ENCODE peak calls at places on chromosomes 3 and 15, in seven cellular contexts. X is CD8-positive, alpha-beta memory T cell; J is heart right ventricle; W is colonic mucosa; Y is neuronal stem cell; B is psoas muscle; Q is aorta. Z is an unnamed sample. For H3K36me3 and H3K4me1, the result is how much of the 10 kb centered on the place peaks cover.

GRCh38 chr3:193593666-193594025 is 638 bp downstream of the OPA1 start:
- DNase-seq in X (peak), J (no peak), W (no peak), Y (peak), B (no peak), Q (no peak), Z (peak)

GRCh38 chr15:42608767-42609488 is 33.5 kb downstream of the STARD9 start:
- DNase-seq in X (no peak), J (no peak), W (no peak), Y (no peak), B (no peak), Q (no peak), Z (no peak)

GRCh38 chr3:42535981-42536784 is 33.7 kb downstream of the VIPR1 start:
- DNase-seq in X (no peak), J (peak), W (peak), Y (peak), B (no peak), Q (no peak), Z (peak)

GRCh38 chr3:124601189-124601588 is 129.1 kb upstream of the UMPS start:
- DNase-seq in X (no peak), J (no peak), W (no peak), Y (no peak), B (no peak), Q (no peak), Z (no peak)

GRCh38 chr15:39666671-39667070 is 85.8 kb downstream of the THBS1 start:
- DNase-seq in X (no peak), J (no peak), W (no peak), Y (peak), B (no peak), Q (no peak), Z (peak)

GRCh38 chr3:15276028-15276717 is 56.2 kb downstream of the SH3BP5 start:
- DNase-seq in X (no peak), J (no peak), W (no peak), Y (no peak), B (no peak), Q (no peak), Z (no peak)

GRCh38 chr3:151101270-151101954 is 15.9 kb downstream of the MED12L start:
- DNase-seq in X (no peak), J (peak), W (no peak), Y (no peak), B (peak), Q (no peak), Z (peak)

GRCh38 chr3:195540526-195540925 is 2.6 kb downstream of the PPP1R2 start:
- DNase-seq in X (no peak), J (no peak), W (no peak), Y (no peak), B (no peak), Q (no peak), Z (no peak)

GRCh38 chr3:104275199-104275598 is 1091.5 kb upstream of the ALCAM start:
- DNase-seq in X (no peak), J (no peak), W (no peak), Y (no peak), B (no peak), Q (no peak), Z (no peak)

GRCh38 chr3:136962961-136963360 is 5.2 kb downstream of the IL20RB start:
- DNase-seq in X (no peak), J (no peak), W (no peak), Y (no peak), B (no peak), Q (no peak), Z (no peak)

GRCh38 chr3:146543461-146544012 is 870 bp downstream of the PLSCR1 start:
- DNase-seq in X (no peak), J (peak), W (peak), Y (no peak), B (no peak), Q (no peak), Z (no peak)

GRCh38 chr15:20643024-20643770 is 101.6 kb upstream of the GOLGA6L6 start:
- DNase-seq in X (no peak), J (no peak), W (no peak), Y (no peak), B (no peak), Q (peak), Z (no peak)

GRCh38 chr3:126850370-126851085 is 132.4 kb upstream of the PLXNA1 start:
- DNase-seq in X (no peak), J (peak), W (no peak), Y (peak), B (no peak), Q (no peak), Z (peak)

GRCh38 chr3:69081583-69082262 is 1.6 kb upstream of the UBA3 start:
- DNase-seq in X (no peak), J (no peak), W (no peak), Y (no peak), B (no peak), Q (no peak), Z (no peak)

GRCh38 chr3:118960876-118961275 is 73.8 kb downstream of the IGSF11 start:
- DNase-seq in X (no peak), J (no peak), W (no peak), Y (no peak), B (no peak), Q (no peak), Z (no peak)

GRCh38 chr3:160473978-160474377 is 24.4 kb upstream of the TRIM59 start:
- DNase-seq in X (no peak), J (no peak), W (no peak), Y (no peak), B (no peak), Q (no peak), Z (no peak)
- H3K4me3 ChIP-seq in X (no peak), J (no peak), W (no peak), Y (no peak), B (no peak), Q (no peak), Z (no peak)

GRCh38 chr3:120753831-120754230 is 11.3 kb downstream of the GTF2E1 start:
- DNase-seq in X (no peak), J (no peak), W (no peak), Y (no peak), B (no peak), Q (no peak), Z (no peak)
- H3K36me3 ChIP-seq in X (under half), J (under half), W (under half), Y (under half), B (under half), Q (under half), Z (under half)

GRCh38 chr15:70202756-70203155 is 105.0 kb upstream of the TLE3 start:
- DNase-seq in X (no peak), J (no peak), W (no peak), Y (no peak), B (no peak), Q (no peak), Z (no peak)
- H3K4me1 ChIP-seq in X (under half), J (under half), W (under half), Y (under half), B (under half), Q (under half), Z (under half)

GRCh38 chr3:107920538-107920937 is 170.3 kb downstream of the CD47 start:
- DNase-seq in X (no peak), J (no peak), W (no peak), Y (no peak), B (no peak), Q (no peak), Z (no peak)

GRCh38 chr3:107921083-107921482 is 169.7 kb downstream of the CD47 start:
- DNase-seq in X (no peak), J (no peak), W (no peak), Y (no peak), B (no peak), Q (no peak), Z (no peak)

GRCh38 chr3:107913671-107914070 is 177.2 kb downstream of the CD47 start:
- DNase-seq in X (no peak), J (no peak), W (no peak), Y (no peak), B (no peak), Q (no peak), Z (no peak)

GRCh38 chr3:107916166-107916565 is 174.7 kb downstream of the CD47 start:
- DNase-seq in X (no peak), J (no peak), W (no peak), Y (no peak), B (no peak), Q (no peak), Z (no peak)

DNA sequence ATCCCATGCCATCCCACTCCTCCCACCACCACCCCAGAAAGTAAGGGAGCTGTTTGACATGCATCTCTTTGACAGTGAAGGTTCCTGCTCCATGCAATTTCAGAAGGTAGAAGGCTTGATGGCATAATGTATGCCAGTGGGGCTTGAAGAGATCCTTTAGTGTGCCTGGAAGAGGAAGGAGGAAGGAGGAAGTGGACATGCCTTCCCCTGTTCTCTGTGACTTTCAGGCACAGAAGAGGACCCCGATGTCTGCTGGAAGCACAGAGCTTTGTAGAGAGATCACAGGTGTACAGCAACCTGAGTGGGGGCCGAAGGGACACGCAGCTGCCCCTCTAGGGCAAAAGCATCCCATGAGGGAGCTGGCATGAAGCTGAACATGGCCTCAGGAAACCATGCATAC is 171.6 kb downstream of the CD47 start:
- DNase-seq in X (no peak), J (no peak), W (no peak), Y (no peak), B (no peak), Q (no peak), Z (no peak)
- H3K4me3 ChIP-seq in X (no peak), J (no peak), W (no peak), Y (no peak), B (no peak), Q (no peak), Z (no peak)

Z was measured in HAP-1.